ENCODE peak calls at places on chromosomes 1 and 21, in four cellular contexts. R is CD4-positive, CD25-positive, alpha-beta regulatory T cell; B is breast epithelium; U is Peyer's patch. O is an unnamed sample.

GRCh38 chr1:229694053-229694693 is 68.1 kb downstream of the URB2 start:
- DNase-seq in R (no peak), B (no peak), U (no peak), O (peak)

GRCh38 chr1:94801919-94802546 is 18.1 kb upstream of the SLC44A3 start:
- DNase-seq in R (no peak), B (no peak), U (no peak), O (peak)

GRCh38 chr1:149846042-149846441 is 53.3 kb upstream of the BOLA1 start:
- DNase-seq in R (no peak), B (no peak), U (peak), O (no peak)

GRCh38 chr21:44755227-44755626 is 43.9 kb upstream of the TSPEAR start:
- DNase-seq in R (no peak), B (no peak), U (no peak), O (no peak)

GRCh38 chr1:185291159-185291558 is 25.9 kb downstream of the IVNS1ABP start:
- DNase-seq in R (no peak), B (no peak), U (no peak), O (no peak)

GRCh38 chr1:159468321-159468720 is 28.8 kb downstream of the OR10J1 start:
- DNase-seq in R (no peak), B (no peak), U (no peak), O (no peak)

GRCh38 chr1:203406446-203407045 is 55.6 kb upstream of the FMOD start:
- DNase-seq in R (no peak), B (no peak), U (no peak), O (no peak)

GRCh38 chr1:216723274-216723780 is at the start of gene ESRRG:
- DNase-seq in R (no peak), B (peak), U (no peak), O (no peak)

GRCh38 chr1:42747125-42747524 is 7.1 kb upstream of the CLDN19 start:
- DNase-seq in R (peak), B (no peak), U (no peak), O (peak)

GRCh38 chr1:235011599-235012435 is 116.8 kb downstream of the TOMM20 start:
- DNase-seq in R (peak), B (no peak), U (peak), O (no peak)

GRCh38 chr21:28737671-28738279 is 254.9 kb downstream of the LTN1 start:
- DNase-seq in R (no peak), B (no peak), U (no peak), O (no peak)

GRCh38 chr1:40899230-40899870 is 37.2 kb upstream of the CITED4 start:
- DNase-seq in R (no peak), B (peak), U (no peak), O (no peak)

GRCh38 chr21:16159213-16159970 is 429.6 kb downstream of the USP25 start:
- DNase-seq in R (no peak), B (no peak), U (no peak), O (no peak)

GRCh38 chr1:207064546-207064945 is 11.5 kb downstream of the PFKFB2 start:
- DNase-seq in R (no peak), B (no peak), U (no peak), O (peak)

GRCh38 chr1:145751491-145752021 is 32.3 kb downstream of the CD160 start:
- DNase-seq in R (no peak), B (no peak), U (no peak), O (no peak)

GRCh38 chr1:113871597-113872113 is at the start of gene PTPN22:
- DNase-seq in R (peak), B (no peak), U (peak), O (no peak)

GRCh38 chr21:38311091-38311490 is 54.3 kb downstream of the KCNJ15 start:
- DNase-seq in R (no peak), B (no peak), U (no peak), O (no peak)
- H3K27ac ChIP-seq in R (no peak), B (no peak), U (no peak), O (no peak)

DNA sequence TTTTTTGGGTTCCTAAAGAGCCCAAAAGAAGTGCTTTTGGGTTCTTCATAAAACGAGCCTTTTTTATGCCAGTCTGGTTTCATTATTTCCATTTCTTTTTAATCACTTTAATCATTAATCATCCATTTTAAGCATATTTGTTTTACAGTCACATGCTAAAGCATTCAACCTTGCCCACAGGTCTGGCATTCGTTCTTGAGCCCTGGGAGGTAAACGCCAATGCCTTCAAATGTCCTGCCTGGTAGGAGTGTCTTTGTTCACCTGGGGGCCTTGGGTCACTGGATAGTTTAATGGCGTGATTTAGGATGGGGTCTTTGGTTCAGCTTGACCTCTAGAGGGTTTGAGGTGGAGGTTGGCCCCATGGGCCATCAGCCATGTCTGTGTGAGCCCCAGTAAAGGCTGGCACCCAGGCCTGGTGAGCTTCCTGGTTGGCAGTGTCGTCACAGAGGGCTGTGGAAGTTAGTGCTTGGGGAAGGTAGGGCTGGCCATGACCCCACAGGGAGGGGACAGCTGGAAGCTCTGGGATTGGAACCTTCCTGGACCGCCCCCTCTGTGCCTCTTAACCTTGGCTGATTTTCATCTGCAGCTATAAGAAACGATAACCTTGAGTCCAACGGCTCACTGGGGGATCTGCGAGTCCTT is 20.2 kb downstream of the C1orf174 start:
- DNase-seq in R (no peak), B (no peak), U (no peak), O (no peak)
- H3K27ac ChIP-seq in R (no peak), B (no peak), U (no peak), O (no peak)

DNA sequence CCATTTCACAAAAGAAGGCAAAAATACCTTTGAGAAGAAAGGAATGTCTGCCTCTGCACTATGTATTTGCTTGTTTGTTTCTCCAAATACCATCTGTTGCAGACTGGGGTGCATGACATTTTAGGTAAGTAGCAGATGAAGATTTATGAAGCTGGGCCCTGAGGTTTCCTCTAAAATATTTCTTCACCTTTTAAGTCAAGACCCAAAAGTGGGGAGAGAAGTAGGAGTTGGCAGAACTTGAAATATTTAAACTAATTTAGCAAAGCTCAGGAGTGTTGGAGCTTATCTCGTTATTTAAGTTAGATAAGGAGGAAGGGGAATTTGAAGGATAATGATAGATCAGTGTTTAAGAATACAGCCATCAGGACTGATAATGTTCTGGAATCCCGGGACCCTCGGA is 152.9 kb downstream of the DHRS3 start:
- DNase-seq in R (no peak), B (no peak), U (no peak), O (no peak)
- H3K27ac ChIP-seq in R (no peak), B (peak), U (peak), O (no peak)

GRCh38 chr1:199710974-199711373 is 316.5 kb upstream of the NR5A2 start:
- DNase-seq in R (no peak), B (no peak), U (no peak), O (no peak)

GRCh38 chr1:199704231-199704630 is 323.3 kb upstream of the NR5A2 start:
- DNase-seq in R (no peak), B (no peak), U (no peak), O (no peak)

GRCh38 chr1:199705825-199706224 is 321.7 kb upstream of the NR5A2 start:
- DNase-seq in R (no peak), B (no peak), U (no peak), O (no peak)

GRCh38 chr1:199701731-199702130 is 325.8 kb upstream of the NR5A2 start:
- DNase-seq in R (no peak), B (no peak), U (no peak), O (no peak)

DNA sequence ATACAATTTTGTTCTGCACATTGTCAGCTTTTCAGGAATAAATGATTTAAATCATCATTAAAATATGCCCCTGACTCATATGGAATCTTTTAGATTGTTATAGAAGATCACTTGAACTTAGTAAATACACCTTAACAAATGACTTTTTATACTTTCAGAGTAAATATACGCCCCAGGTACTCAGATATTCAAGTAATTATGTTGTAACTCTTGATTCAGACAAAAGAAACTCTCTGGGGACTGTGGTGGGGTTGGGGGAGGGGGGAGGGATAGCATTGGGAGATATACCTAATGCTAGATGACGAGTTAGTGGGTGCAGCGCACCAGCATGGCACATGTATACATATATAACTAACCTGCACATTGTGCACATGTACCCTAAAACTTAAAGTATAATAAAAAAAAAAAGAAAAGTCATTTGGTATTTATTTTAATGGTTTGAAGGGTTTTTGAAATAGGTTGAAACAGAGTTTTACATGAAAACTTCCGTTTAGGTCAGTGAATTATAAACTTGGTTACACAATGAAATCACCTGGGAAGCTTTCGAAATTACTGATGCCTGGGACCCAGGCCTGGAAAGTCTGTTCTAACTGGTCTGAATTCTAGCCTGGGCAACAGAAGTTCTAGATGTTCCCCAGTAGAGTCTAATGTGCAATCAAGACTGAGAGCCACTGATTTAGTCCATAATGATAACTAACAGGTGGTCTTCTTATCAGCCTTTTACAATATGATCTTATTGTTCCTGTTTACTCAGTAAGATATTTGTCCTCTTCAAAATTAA is 320.5 kb upstream of the NR5A2 start:
- DNase-seq in R (no peak), B (no peak), U (no peak), O (no peak)
- H3K27ac ChIP-seq in R (no peak), B (no peak), U (no peak), O (no peak)

GRCh38 chr1:3530931-3531818 is 76.7 kb downstream of the ARHGEF16 start:
- DNase-seq in R (peak), B (peak), U (peak), O (no peak)
- H3K27ac ChIP-seq in R (peak), B (peak), U (peak), O (no peak)

GRCh38 chr1:228214921-228215662 is 7.2 kb downstream of the OBSCN start:
- DNase-seq in R (no peak), B (no peak), U (no peak), O (no peak)
- H3K27ac ChIP-seq in R (no peak), B (no peak), U (no peak), O (no peak)

GRCh38 chr21:19695796-19696195 is 1292.2 kb upstream of the TMPRSS15 start:
- DNase-seq in R (no peak), B (no peak), U (no peak), O (no peak)

GRCh38 chr21:19692231-19692630 is 1288.6 kb upstream of the TMPRSS15 start:
- DNase-seq in R (no peak), B (no peak), U (no peak), O (no peak)
- H3K27ac ChIP-seq in R (no peak), B (no peak), U (no peak), O (no peak)